ENCODE peak calls at places on chromosomes 4 and X, in seven cellular contexts. P, L, H, F, T, I and D are unnamed samples.
A peak's percentile ranks its signal among the peaks of the same experiment; 100 is the strongest.

GRCh38 chr4:29390921-29391320 is 1329.2 kb upstream of the PCDH7 start:
- DNase-seq in P (no peak), L (no peak), H (no peak), F (no peak), T (no peak), I (no peak), D (no peak)

GRCh38 chrX:85992811-85993229 is 54.5 kb downstream of the CHM start:
- DNase-seq in P (no peak), L (no peak), H (no peak), F (no peak), T (no peak), I (no peak), D (no peak)

GRCh38 chrX:16138108-16138427 is 14.7 kb downstream of the GRPR start:
- DNase-seq in P (no peak), L (no peak), H (no peak), F (no peak), T (peak; percentile 4), I (no peak), D (no peak)

GRCh38 chr4:20194079-20195013 is 57.4 kb upstream of the SLIT2 start:
- DNase-seq in P (no peak), L (no peak), H (no peak), F (no peak), T (no peak), I (no peak), D (no peak)

GRCh38 chrX:96244955-96245354 is 439.7 kb upstream of the DIAPH2 start:
- DNase-seq in P (no peak), L (no peak), H (no peak), F (no peak), T (no peak), I (no peak), D (no peak)

GRCh38 chrX:46912673-46913491 is 661 bp downstream of the JADE3 start:
- DNase-seq in P (peak; percentile 37), L (peak; percentile 25), H (peak; percentile 49), F (peak; percentile 71), T (peak; percentile 17), I (peak; percentile 54), D (peak; percentile 85)

GRCh38 chr4:74623041-74623440 is 171.3 kb downstream of the BTC start:
- DNase-seq in P (no peak), L (no peak), H (no peak), F (no peak), T (peak; percentile 25), I (no peak), D (peak; percentile 14)

GRCh38 chr4:8409271-8410065 is 31.1 kb downstream of the ACOX3 start:
- DNase-seq in P (no peak), L (peak; percentile 74), H (peak; percentile 89), F (no peak), T (peak; percentile 82), I (peak; percentile 69), D (no peak)

GRCh38 chrX:118660085-118660484 is 67.3 kb upstream of the IL13RA1 start:
- DNase-seq in P (no peak), L (no peak), H (no peak), F (no peak), T (no peak), I (no peak), D (no peak)

GRCh38 chrX:118655561-118656246 is 71.7 kb upstream of the IL13RA1 start:
- DNase-seq in P (no peak), L (no peak), H (no peak), F (no peak), T (no peak), I (no peak), D (no peak)

GRCh38 chrX:118657413-118657812 is 70.0 kb upstream of the IL13RA1 start:
- DNase-seq in P (no peak), L (no peak), H (no peak), F (no peak), T (no peak), I (no peak), D (no peak)

GRCh38 chrX:118652717-118653116 is 74.7 kb upstream of the IL13RA1 start:
- DNase-seq in P (no peak), L (no peak), H (no peak), F (no peak), T (no peak), I (no peak), D (no peak)

GRCh38 chrX:118654331-118654730 is 73.1 kb upstream of the IL13RA1 start:
- DNase-seq in P (no peak), L (no peak), H (no peak), F (no peak), T (no peak), I (no peak), D (no peak)
- H3K36me3 ChIP-seq in P (no peaks in the 10 kb centered on the region), L (no peaks in the 10 kb centered on the region), H (peaks cover 37% of the 10 kb centered on the region), F (no peaks in the 10 kb centered on the region), T (peaks cover 73% of the 10 kb centered on the region), I (peaks cover 4% of the 10 kb centered on the region), D (no peaks in the 10 kb centered on the region)

GRCh38 chrX:153967536-153968214 is 3.9 kb downstream of the HCFC1 start:
- DNase-seq in P (no peak), L (no peak), H (peak; percentile 59), F (peak; percentile 47), T (peak; percentile 71), I (no peak), D (no peak)
- H3K4me3 ChIP-seq in P (peak overlapping the region; percentile 80), L (peak overlapping the region; percentile 83), H (peak overlapping the region; percentile 93), F (no peak overlapping the region), T (peak overlapping the region; percentile 73), I (peak overlapping the region; percentile 74), D (no peak overlapping the region)

GRCh38 chr4:36709986-36710385 is 428.6 kb downstream of the DTHD1 start:
- DNase-seq in P (no peak), L (no peak), H (no peak), F (no peak), T (no peak), I (no peak), D (no peak)
- H3K36me3 ChIP-seq in P (no peaks in the 10 kb centered on the region), L (no peaks in the 10 kb centered on the region), H (no peaks in the 10 kb centered on the region), F (no peaks in the 10 kb centered on the region), T (no peaks in the 10 kb centered on the region), I (no peaks in the 10 kb centered on the region), D (no peaks in the 10 kb centered on the region)

DNA sequence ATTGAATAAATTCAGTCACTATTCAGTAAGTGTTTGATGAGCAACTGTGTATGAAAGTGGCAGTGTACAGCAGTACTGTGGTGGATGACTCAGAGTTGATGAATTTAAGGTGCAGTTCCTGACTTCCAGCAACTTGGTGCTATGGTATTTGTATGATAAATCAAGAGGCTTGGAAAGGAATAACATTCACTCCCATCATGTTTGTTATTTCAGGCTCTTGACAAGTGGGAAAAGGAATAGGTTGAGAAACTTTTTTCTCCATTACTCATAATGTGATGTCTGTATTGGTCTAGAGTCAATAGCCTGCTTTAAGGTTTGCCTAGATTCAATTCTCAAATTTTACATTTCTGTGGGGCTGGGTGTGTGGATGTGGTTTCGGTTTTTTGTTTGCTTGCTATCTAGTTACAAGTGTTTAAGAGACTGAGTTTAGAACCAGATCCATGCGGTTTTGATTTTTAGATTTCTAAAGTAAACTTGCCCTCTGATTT is 35.1 kb upstream of the CYP2U1 start:
- DNase-seq in P (no peak), L (no peak), H (no peak), F (no peak), T (no peak), I (no peak), D (no peak)
- H3K4me3 ChIP-seq in P (no peak overlapping the region), L (no peak overlapping the region), H (no peak overlapping the region), F (no peak overlapping the region), T (no peak overlapping the region), I (no peak overlapping the region), D (no peak overlapping the region)

GRCh38 chr4:64250061-64250460 is 159.2 kb downstream of the TECRL start:
- DNase-seq in P (no peak), L (no peak), H (no peak), F (no peak), T (no peak), I (no peak), D (no peak)
- H3K36me3 ChIP-seq in P (no peaks in the 10 kb centered on the region), L (no peaks in the 10 kb centered on the region), H (no peaks in the 10 kb centered on the region), F (no peaks in the 10 kb centered on the region), T (no peaks in the 10 kb centered on the region), I (no peaks in the 10 kb centered on the region), D (no peaks in the 10 kb centered on the region)

DNA sequence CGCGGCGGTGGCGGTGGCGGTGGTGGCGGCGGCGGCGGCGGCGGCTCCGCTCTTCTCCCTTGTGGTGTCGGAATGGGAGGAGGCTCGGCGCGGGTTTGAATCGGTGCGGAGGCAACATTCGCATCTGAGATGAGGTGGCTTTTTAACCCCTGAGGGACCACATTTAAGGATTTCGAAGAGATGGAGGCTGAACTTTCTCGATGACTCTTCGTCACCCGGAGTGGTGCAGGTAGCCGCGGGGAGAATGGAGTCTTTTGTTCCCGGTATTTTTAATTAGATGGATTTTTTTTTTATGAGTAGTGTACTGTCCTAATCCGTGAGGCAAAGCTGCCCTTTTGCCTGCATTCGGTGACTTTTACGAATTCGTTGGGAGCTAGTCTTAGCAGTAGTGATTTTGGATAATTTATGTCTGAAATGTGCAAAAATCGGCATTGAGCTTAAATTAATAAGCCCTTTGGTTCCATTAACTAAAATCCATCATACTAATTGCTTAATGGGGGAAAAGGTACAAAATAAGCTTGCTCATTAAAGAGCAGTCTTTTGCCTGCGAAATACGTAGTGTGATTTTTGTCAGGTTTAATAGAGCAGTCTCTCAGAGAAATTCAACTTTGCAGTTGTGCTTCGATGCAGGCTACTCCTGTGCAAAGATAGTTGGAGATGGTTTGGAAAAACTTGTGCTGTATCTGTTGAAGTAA is 206.1 kb downstream of the TENM3 start:
- DNase-seq in P (no peak), L (no peak), H (no peak), F (no peak), T (no peak), I (no peak), D (no peak)
- H3K4me3 ChIP-seq in P (peak overlapping the region; percentile 82), L (peak overlapping the region; percentile 86), H (peak overlapping the region; percentile 24), F (peak overlapping the region; percentile 21), T (no peak overlapping the region), I (peak overlapping the region; percentile 54), D (peak overlapping the region; percentile 76)